ENCODE peak calls at places on chromosomes 11 and 22, in four cellular contexts. C is RWPE1, Z is NCI-H774, K is body of pancreas. Q is an unnamed sample.

GRCh38 chr11:86116386-86116726 is 47.5 kb upstream of the PICALM start:
- DNase-seq in C (peak; percentile 64), Z (no peak), K (peak; percentile 18), Q (no peak)

GRCh38 chr11:33704240-33705002 is 3.8 kb upstream of the C11orf91 start:
- DNase-seq in C (no peak), Z (no peak), K (no peak), Q (no peak)

GRCh38 chr22:50298266-50298637 is 9.2 kb downstream of the PLXNB2 start:
- DNase-seq in C (no peak), Z (no peak), K (no peak), Q (no peak)

GRCh38 chr11:111913997-111914396 is 1.5 kb downstream of the HSPB2 start:
- DNase-seq in C (no peak), Z (peak; percentile 22), K (peak; percentile 73), Q (no peak)

GRCh38 chr11:19087658-19088057 is 27.1 kb upstream of the MRGPRX2 start:
- DNase-seq in C (peak; percentile 70), Z (no peak), K (no peak), Q (no peak)

GRCh38 chr11:19848219-19848618 is 135.6 kb downstream of the NAV2 start:
- DNase-seq in C (no peak), Z (no peak), K (no peak), Q (no peak)

GRCh38 chr22:33984211-33984610 is 63.9 kb upstream of the LARGE1 start:
- DNase-seq in C (no peak), Z (no peak), K (no peak), Q (no peak)

GRCh38 chr22:43183496-43184263 is 3.3 kb downstream of the TTLL12 start:
- DNase-seq in C (no peak), Z (no peak), K (no peak), Q (no peak)

GRCh38 chr11:120197254-120197891 is 13.5 kb upstream of the OAF start:
- DNase-seq in C (no peak), Z (no peak), K (no peak), Q (no peak)

GRCh38 chr11:122808494-122808893 is 29.8 kb upstream of the CRTAM start:
- DNase-seq in C (no peak), Z (no peak), K (peak; percentile 22), Q (no peak)

GRCh38 chr11:65817312-65817814 is 16.4 kb upstream of the SNX32 start:
- DNase-seq in C (no peak), Z (no peak), K (no peak), Q (no peak)

GRCh38 chr11:134584706-134585445 is 172.8 kb upstream of the B3GAT1 start:
- DNase-seq in C (no peak), Z (no peak), K (peak; percentile 11), Q (peak; percentile 28)

GRCh38 chr22:42621505-42622002 is 6.9 kb upstream of the POLDIP3 start:
- DNase-seq in C (peak; percentile 67), Z (no peak), K (peak; percentile 63), Q (peak; percentile 68)

GRCh38 chr11:69711824-69712801 is 8.3 kb upstream of the FGF19 start:
- DNase-seq in C (no peak), Z (no peak), K (no peak), Q (no peak)

GRCh38 chr11:1341928-1342524 is 32.6 kb upstream of the TOLLIP start:
- DNase-seq in C (peak; percentile 9), Z (no peak), K (peak; percentile 7), Q (no peak)

GRCh38 chr11:70742553-70743291 is 344.4 kb downstream of the CTTN start:
- DNase-seq in C (no peak), Z (no peak), K (peak; percentile 75), Q (no peak)

GRCh38 chr11:130403301-130403804 is 25.1 kb downstream of the ADAMTS8 start:
- DNase-seq in C (peak; percentile 67), Z (no peak), K (peak; percentile 32), Q (peak; percentile 39)

GRCh38 chr11:87097582-87097981 is 59.8 kb downstream of the TMEM135 start:
- DNase-seq in C (peak; percentile 31), Z (no peak), K (peak; percentile 62), Q (no peak)

GRCh38 chr11:47408598-47409439 is 429 bp downstream of the SLC39A13 start:
- DNase-seq in C (peak; percentile 87), Z (no peak), K (peak; percentile 53), Q (no peak)

GRCh38 chr22:45549739-45550138 is 47.1 kb downstream of the FBLN1 start:
- DNase-seq in C (no peak), Z (no peak), K (no peak), Q (no peak)

GRCh38 chr11:65569973-65570918 is at the start of gene ZNRD2:
- DNase-seq in C (peak; percentile 94), Z (peak; percentile 98), K (peak; percentile 98), Q (peak; percentile 97)

GRCh38 chr22:49967333-49968241 is 7.0 kb downstream of the PIM3 start:
- DNase-seq in C (no peak), Z (no peak), K (peak; percentile 75), Q (peak; percentile 46)

GRCh38 chr11:34214961-34215805 is 109.8 kb downstream of the NAT10 start:
- DNase-seq in C (peak; percentile 74), Z (no peak), K (no peak), Q (no peak)

GRCh38 chr22:50341977-50342650 is 1.0 kb upstream of the PPP6R2 start:
- DNase-seq in C (peak; percentile 51), Z (peak; percentile 38), K (peak; percentile 90), Q (peak; percentile 92)

GRCh38 chr11:111923351-111923788 is 4.7 kb downstream of the C11orf52 start:
- DNase-seq in C (no peak), Z (no peak), K (no peak), Q (no peak)

GRCh38 chr22:47125603-47126002 is 363.2 kb downstream of the TBC1D22A start:
- DNase-seq in C (no peak), Z (no peak), K (no peak), Q (no peak)

GRCh38 chr11:36487619-36488018 is 22.5 kb downstream of the TRAF6 start:
- DNase-seq in C (no peak), Z (no peak), K (no peak), Q (no peak)

GRCh38 chr22:24592144-24592845 is 578 bp downstream of the LRRC75B start:
- DNase-seq in C (peak; percentile 10), Z (no peak), K (no peak), Q (no peak)

Q was measured in lung.